ENCODE peak calls at places on chromosomes 2 and 18, in five cellular contexts. One of them, this sample, is unnamed.

GRCh38 chr2:145792745-145793144 is 1272.8 kb upstream of the ZEB2 start:
- DNase-seq in choroid plexus epithelial cell: no peak
- DNase-seq in GM19239: no peak
- DNase-seq in NCI-H510A treated with DMSO at 0.1 percent for 48 hours: no peak
- DNase-seq in right atrium auricular region: no peak
- DNase-seq in this sample: no peak

GRCh38 chr2:59502981-59503380 is 1050.5 kb downstream of the BCL11A start:
- DNase-seq in choroid plexus epithelial cell: no peak
- DNase-seq in GM19239: no peak
- DNase-seq in NCI-H510A treated with DMSO at 0.1 percent for 48 hours: no peak
- DNase-seq in right atrium auricular region: no peak
- DNase-seq in this sample: no peak

GRCh38 chr2:201579536-201579935 is 63.8 kb downstream of the TMEM237 start:
- DNase-seq in choroid plexus epithelial cell: peak; percentile 77
- DNase-seq in GM19239: no peak
- DNase-seq in NCI-H510A treated with DMSO at 0.1 percent for 48 hours: no peak
- DNase-seq in right atrium auricular region: no peak
- DNase-seq in this sample: no peak

GRCh38 chr2:232372231-232373208 is 6.0 kb upstream of the ALPP start:
- DNase-seq in choroid plexus epithelial cell: peak; percentile 50
- DNase-seq in GM19239: no peak
- DNase-seq in NCI-H510A treated with DMSO at 0.1 percent for 48 hours: peak; percentile 86
- DNase-seq in right atrium auricular region: no peak
- DNase-seq in this sample: no peak

GRCh38 chr2:120291464-120292311 is 39.0 kb downstream of the RALB start:
- DNase-seq in choroid plexus epithelial cell: peak; percentile 38
- DNase-seq in GM19239: no peak
- DNase-seq in NCI-H510A treated with DMSO at 0.1 percent for 48 hours: no peak
- DNase-seq in right atrium auricular region: no peak
- DNase-seq in this sample: no peak

GRCh38 chr2:36355157-36355889 is at the start of gene CRIM1:
- DNase-seq in choroid plexus epithelial cell: peak; percentile 95
- DNase-seq in GM19239: peak; percentile 45
- DNase-seq in NCI-H510A treated with DMSO at 0.1 percent for 48 hours: peak; percentile 54
- DNase-seq in right atrium auricular region: peak; percentile 82
- DNase-seq in this sample: no peak

GRCh38 chr18:59087391-59087790 is 52.3 kb upstream of the SEC11C start:
- DNase-seq in choroid plexus epithelial cell: no peak
- DNase-seq in GM19239: no peak
- DNase-seq in NCI-H510A treated with DMSO at 0.1 percent for 48 hours: peak; percentile 94
- DNase-seq in right atrium auricular region: no peak
- DNase-seq in this sample: no peak

GRCh38 chr2:159140070-159140774 is 146.3 kb downstream of the WDSUB1 start:
- DNase-seq in choroid plexus epithelial cell: peak; percentile 72
- DNase-seq in GM19239: no peak
- DNase-seq in NCI-H510A treated with DMSO at 0.1 percent for 48 hours: no peak
- DNase-seq in right atrium auricular region: no peak
- DNase-seq in this sample: no peak

GRCh38 chr18:28357785-28358401 is 181.0 kb upstream of the CDH2 start:
- DNase-seq in choroid plexus epithelial cell: peak; percentile 3
- DNase-seq in GM19239: no peak
- DNase-seq in NCI-H510A treated with DMSO at 0.1 percent for 48 hours: no peak
- DNase-seq in right atrium auricular region: no peak
- DNase-seq in this sample: no peak

GRCh38 chr18:47417807-47418206 is 166.3 kb upstream of the SKOR2 start:
- DNase-seq in choroid plexus epithelial cell: no peak
- DNase-seq in GM19239: no peak
- DNase-seq in NCI-H510A treated with DMSO at 0.1 percent for 48 hours: no peak
- DNase-seq in right atrium auricular region: no peak
- DNase-seq in this sample: no peak

GRCh38 chr2:212773808-212774339 is 235.3 kb upstream of the ERBB4 start:
- DNase-seq in choroid plexus epithelial cell: no peak
- DNase-seq in GM19239: no peak
- DNase-seq in NCI-H510A treated with DMSO at 0.1 percent for 48 hours: no peak
- DNase-seq in right atrium auricular region: no peak
- DNase-seq in this sample: no peak

GRCh38 chr2:10289891-10290290 is 12.8 kb upstream of the HPCAL1 start:
- DNase-seq in choroid plexus epithelial cell: no peak
- DNase-seq in GM19239: no peak
- DNase-seq in NCI-H510A treated with DMSO at 0.1 percent for 48 hours: no peak
- DNase-seq in right atrium auricular region: no peak
- DNase-seq in this sample: no peak

This sample was measured in NCI-H1417.